ENCODE peak calls at places on chromosomes 12 and 14, in nine cellular contexts. P, S, V, R, U, H, I, O and F are unnamed samples.
A peak's percentile ranks its signal among the peaks of the same experiment; 100 is the strongest.

GRCh38 chr12:15268927-15269552 is 47.8 kb upstream of the RERG start:
- DNase-seq in P (peak; percentile 43), S (peak; percentile 74), V (no peak), R (no peak), U (peak; percentile 71), H (no peak), I (peak; percentile 58), O (peak; percentile 35), F (no peak)

GRCh38 chr12:99059824-99060526 is 414.9 kb downstream of the APAF1 start:
- DNase-seq in P (peak; percentile 12), S (no peak), V (no peak), R (peak; percentile 39), U (peak; percentile 45), H (no peak), I (no peak), O (no peak), F (no peak)

GRCh38 chr12:120007272-120007671 is 18.2 kb downstream of the BICDL1 start:
- DNase-seq in P (no peak), S (no peak), V (no peak), R (no peak), U (no peak), H (no peak), I (no peak), O (no peak), F (no peak)

GRCh38 chr12:118357327-118358007 is 15.2 kb downstream of the TAOK3 start:
- DNase-seq in P (no peak), S (no peak), V (no peak), R (peak; percentile 37), U (no peak), H (no peak), I (peak; percentile 65), O (no peak), F (no peak)

GRCh38 chr12:24307153-24307552 is 357.7 kb upstream of the SOX5 start:
- DNase-seq in P (no peak), S (no peak), V (no peak), R (no peak), U (no peak), H (no peak), I (no peak), O (no peak), F (no peak)

GRCh38 chr14:22547948-22548750 is 40.9 kb downstream of the DAD1 start:
- DNase-seq in P (no peak), S (no peak), V (no peak), R (no peak), U (no peak), H (no peak), I (no peak), O (no peak), F (no peak)

GRCh38 chr12:21476949-21477348 is 24.5 kb downstream of the RECQL start:
- DNase-seq in P (no peak), S (no peak), V (no peak), R (no peak), U (no peak), H (no peak), I (peak; percentile 84), O (no peak), F (no peak)

GRCh38 chr12:131636266-131636665 is 74.6 kb upstream of the SFSWAP start:
- DNase-seq in P (no peak), S (no peak), V (no peak), R (no peak), U (no peak), H (no peak), I (no peak), O (no peak), F (no peak)

GRCh38 chr12:101607894-101608293 is 13.1 kb downstream of the MYBPC1 start:
- DNase-seq in P (no peak), S (no peak), V (no peak), R (no peak), U (no peak), H (no peak), I (no peak), O (no peak), F (no peak)

GRCh38 chr12:108237272-108237671 is 101.8 kb downstream of the CMKLR1 start:
- DNase-seq in P (no peak), S (peak; percentile 53), V (no peak), R (no peak), U (no peak), H (no peak), I (no peak), O (no peak), F (no peak)

GRCh38 chr14:61174395-61175386 is 106.4 kb downstream of the TMEM30B start:
- DNase-seq in P (no peak), S (no peak), V (no peak), R (no peak), U (no peak), H (no peak), I (peak; percentile 82), O (no peak), F (no peak)

GRCh38 chr14:94239416-94239815 is 53.7 kb downstream of the SERPINA10 start:
- DNase-seq in P (no peak), S (no peak), V (no peak), R (no peak), U (no peak), H (no peak), I (no peak), O (no peak), F (no peak)

GRCh38 chr14:55274144-55274543 is 2.9 kb downstream of the FBXO34 start:
- DNase-seq in P (no peak), S (no peak), V (no peak), R (no peak), U (no peak), H (no peak), I (no peak), O (no peak), F (no peak)

GRCh38 chr14:85575617-85575898 is 45.6 kb downstream of the FLRT2 start:
- DNase-seq in P (no peak), S (no peak), V (no peak), R (no peak), U (no peak), H (no peak), I (no peak), O (no peak), F (no peak)

GRCh38 chr14:91035855-91036254 is 24.6 kb downstream of the RPS6KA5 start:
- DNase-seq in P (no peak), S (no peak), V (no peak), R (no peak), U (no peak), H (no peak), I (no peak), O (no peak), F (no peak)

DNA sequence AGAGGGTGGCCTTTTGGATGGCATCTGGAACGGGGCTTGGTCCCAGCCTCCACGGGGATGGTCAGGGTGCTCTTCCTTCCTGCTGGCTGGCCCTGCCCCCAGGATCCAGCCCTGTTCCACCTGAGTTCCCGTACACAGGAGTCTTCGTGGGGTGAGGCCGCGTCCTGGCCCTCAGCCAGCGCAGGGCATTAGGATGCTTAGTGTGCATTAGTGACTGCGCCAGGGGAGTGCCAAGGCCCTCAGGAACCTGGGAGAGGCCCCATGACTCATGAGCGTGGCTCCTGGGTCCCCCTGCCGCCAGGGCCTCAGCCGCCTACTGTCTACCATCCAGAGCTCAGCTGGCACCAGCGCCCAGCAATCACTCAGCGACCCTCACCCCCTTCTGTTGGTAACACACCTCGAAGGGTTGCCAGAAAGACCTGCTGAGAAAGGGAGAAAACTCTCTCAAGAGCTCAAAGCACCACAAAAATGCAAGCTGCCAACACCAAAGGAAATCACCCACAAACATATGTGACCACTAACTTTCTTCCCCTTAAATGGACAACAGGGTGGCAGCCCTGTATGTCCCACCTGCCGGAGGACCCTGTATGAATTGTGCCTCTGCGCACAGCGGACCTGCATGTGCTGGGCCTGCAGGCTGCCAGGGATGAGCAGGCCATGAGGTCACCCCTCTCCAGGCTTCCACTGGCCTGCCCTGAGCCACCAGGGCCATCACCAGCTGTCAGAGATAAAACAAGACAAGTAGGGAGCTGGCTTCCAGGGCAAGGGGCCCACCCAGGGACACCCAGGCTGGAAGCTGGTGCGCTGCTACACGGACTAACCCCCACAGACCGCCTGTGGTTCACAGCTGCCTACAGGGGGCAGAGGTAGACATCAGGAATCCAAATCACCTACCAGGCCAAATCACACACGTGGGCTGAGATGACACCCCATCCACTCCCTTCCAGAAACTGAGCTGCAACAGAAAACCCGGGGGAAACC is 28.7 kb downstream of the CCDC85C start:
- DNase-seq in P (no peak), S (no peak), V (peak; percentile 89), R (no peak), U (peak; percentile 47), H (peak; percentile 91), I (peak; percentile 19), O (no peak), F (peak; percentile 76)
- H3K27ac ChIP-seq in P (no peak overlapping the region), S (no peak overlapping the region), V (peak overlapping the region; percentile 78), R (peak overlapping the region; percentile 45), U (peak overlapping the region; percentile 98), H (peak overlapping the region; percentile 69), I (peak overlapping the region; percentile 39), O (peak overlapping the region; percentile 83), F (peak overlapping the region; percentile 70)

GRCh38 chr12:94173660-94174265 is 25.4 kb downstream of the PLXNC1 start:
- DNase-seq in P (no peak), S (no peak), V (no peak), R (no peak), U (no peak), H (no peak), I (no peak), O (no peak), F (no peak)
- H3K27me3 ChIP-seq in P (no peaks in the 10 kb centered on the region), S (peaks cover 53% of the 10 kb centered on the region), V (no peaks in the 10 kb centered on the region), R (no peaks in the 10 kb centered on the region), U (peaks cover 4% of the 10 kb centered on the region), H (no peaks in the 10 kb centered on the region), I (peaks cover 4% of the 10 kb centered on the region), O (no peaks in the 10 kb centered on the region), F (no peaks in the 10 kb centered on the region)

DNA sequence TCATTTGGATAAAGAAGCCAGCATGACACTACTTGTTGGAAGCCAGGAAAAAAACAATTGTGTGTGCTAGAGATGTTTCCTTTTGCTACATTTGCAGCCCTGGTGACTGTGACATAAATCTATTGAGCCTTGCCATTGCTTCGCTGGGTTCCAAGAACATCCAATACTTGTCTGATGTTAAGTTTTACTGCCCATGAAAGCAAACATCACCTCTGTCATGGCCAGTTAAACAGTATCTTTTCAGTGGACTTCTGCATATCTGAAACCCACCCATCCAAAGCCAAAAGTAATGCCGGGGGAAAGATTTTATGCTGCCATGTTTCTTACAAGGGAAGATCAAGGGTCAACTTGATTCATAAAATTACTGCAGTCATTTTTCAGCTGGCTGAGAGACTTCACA is 184.0 kb downstream of the MSRB3 start:
- DNase-seq in P (no peak), S (no peak), V (no peak), R (no peak), U (no peak), H (no peak), I (no peak), O (no peak), F (no peak)
- H3K4me1 ChIP-seq in P (peaks cover 5% of the 10 kb centered on the region), S (no peaks in the 10 kb centered on the region), V (no peaks in the 10 kb centered on the region), R (no peaks in the 10 kb centered on the region), U (no peaks in the 10 kb centered on the region), H (no peaks in the 10 kb centered on the region), I (peaks cover 14% of the 10 kb centered on the region), O (no peaks in the 10 kb centered on the region), F (no peaks in the 10 kb centered on the region)

GRCh38 chr14:64737391-64738305 is 33.4 kb downstream of the PLEKHG3 start:
- DNase-seq in P (no peak), S (no peak), V (peak; percentile 18), R (no peak), U (no peak), H (no peak), I (no peak), O (no peak), F (no peak)
- H3K27ac ChIP-seq in P (no peak overlapping the region), S (no peak overlapping the region), V (no peak overlapping the region), R (peak overlapping the region; percentile 50), U (no peak overlapping the region), H (no peak overlapping the region), I (no peak overlapping the region), O (peak overlapping the region; percentile 28), F (no peak overlapping the region)